ENCODE peak calls at places on chromosomes 2 and 18, in four cellular contexts. One of them, this sample, is unnamed.

GRCh38 chr18:75360206-75360605 is 67.3 kb downstream of the SMIM21 start:
- DNase-seq in aorta: no peak
- DNase-seq in stimulated activated CD4-positive, alpha-beta T cell treated with anti-CD3 and anti-CD28 coated beads, TNF-alpha, amount 100 ng/mL, for 24 hours: no peak
- DNase-seq in KG1: no peak
- DNase-seq in this sample: no peak

GRCh38 chr2:131105950-131106801 is 1.0 kb downstream of the PLEKHB2 start:
- DNase-seq in aorta: peak; percentile 74
- DNase-seq in stimulated activated CD4-positive, alpha-beta T cell treated with anti-CD3 and anti-CD28 coated beads, TNF-alpha, amount 100 ng/mL, for 24 hours: peak; percentile 40
- DNase-seq in KG1: peak; percentile 17
- DNase-seq in this sample: no peak

GRCh38 chr2:43611987-43612894 is 16.4 kb upstream of the THADA start:
- DNase-seq in aorta: peak; percentile 84
- DNase-seq in stimulated activated CD4-positive, alpha-beta T cell treated with anti-CD3 and anti-CD28 coated beads, TNF-alpha, amount 100 ng/mL, for 24 hours: peak; percentile 72
- DNase-seq in KG1: peak; percentile 81
- DNase-seq in this sample: peak; percentile 10

GRCh38 chr2:199932312-199932855 is 21.3 kb downstream of the C2orf69 start:
- DNase-seq in aorta: no peak
- DNase-seq in stimulated activated CD4-positive, alpha-beta T cell treated with anti-CD3 and anti-CD28 coated beads, TNF-alpha, amount 100 ng/mL, for 24 hours: no peak
- DNase-seq in KG1: no peak
- DNase-seq in this sample: no peak

GRCh38 chr2:141666191-141666590 is 464.6 kb downstream of the LRP1B start:
- DNase-seq in aorta: no peak
- DNase-seq in stimulated activated CD4-positive, alpha-beta T cell treated with anti-CD3 and anti-CD28 coated beads, TNF-alpha, amount 100 ng/mL, for 24 hours: no peak
- DNase-seq in KG1: no peak
- DNase-seq in this sample: no peak

GRCh38 chr2:103788875-103789715 is 1027.3 kb downstream of the TMEM182 start:
- DNase-seq in aorta: no peak
- DNase-seq in stimulated activated CD4-positive, alpha-beta T cell treated with anti-CD3 and anti-CD28 coated beads, TNF-alpha, amount 100 ng/mL, for 24 hours: no peak
- DNase-seq in KG1: no peak
- DNase-seq in this sample: no peak

GRCh38 chr2:86274918-86275275 is 62.5 kb downstream of the REEP1 start:
- DNase-seq in aorta: no peak
- DNase-seq in stimulated activated CD4-positive, alpha-beta T cell treated with anti-CD3 and anti-CD28 coated beads, TNF-alpha, amount 100 ng/mL, for 24 hours: no peak
- DNase-seq in KG1: no peak
- DNase-seq in this sample: peak; percentile 7

GRCh38 chr2:239531456-239532304 is 130.9 kb upstream of the HDAC4 start:
- DNase-seq in aorta: peak; percentile 68
- DNase-seq in stimulated activated CD4-positive, alpha-beta T cell treated with anti-CD3 and anti-CD28 coated beads, TNF-alpha, amount 100 ng/mL, for 24 hours: no peak
- DNase-seq in KG1: no peak
- DNase-seq in this sample: no peak

GRCh38 chr2:113818382-113818951 is 62.0 kb upstream of the SLC35F5 start:
- DNase-seq in aorta: no peak
- DNase-seq in stimulated activated CD4-positive, alpha-beta T cell treated with anti-CD3 and anti-CD28 coated beads, TNF-alpha, amount 100 ng/mL, for 24 hours: no peak
- DNase-seq in KG1: no peak
- DNase-seq in this sample: no peak

GRCh38 chr2:145094353-145094752 is 574.4 kb upstream of the ZEB2 start:
- DNase-seq in aorta: no peak
- DNase-seq in stimulated activated CD4-positive, alpha-beta T cell treated with anti-CD3 and anti-CD28 coated beads, TNF-alpha, amount 100 ng/mL, for 24 hours: no peak
- DNase-seq in KG1: no peak
- DNase-seq in this sample: no peak

GRCh38 chr2:15043336-15044058 is 411.0 kb downstream of the LRATD1 start:
- DNase-seq in aorta: no peak
- DNase-seq in stimulated activated CD4-positive, alpha-beta T cell treated with anti-CD3 and anti-CD28 coated beads, TNF-alpha, amount 100 ng/mL, for 24 hours: no peak
- DNase-seq in KG1: no peak
- DNase-seq in this sample: no peak

GRCh38 chr2:191386938-191387536 is 141.8 kb downstream of the MYO1B start:
- DNase-seq in aorta: no peak
- DNase-seq in stimulated activated CD4-positive, alpha-beta T cell treated with anti-CD3 and anti-CD28 coated beads, TNF-alpha, amount 100 ng/mL, for 24 hours: no peak
- DNase-seq in KG1: no peak
- DNase-seq in this sample: no peak

GRCh38 chr18:23887493-23887892 is 127.1 kb upstream of the TTC39C start:
- DNase-seq in aorta: no peak
- DNase-seq in stimulated activated CD4-positive, alpha-beta T cell treated with anti-CD3 and anti-CD28 coated beads, TNF-alpha, amount 100 ng/mL, for 24 hours: no peak
- DNase-seq in KG1: no peak
- DNase-seq in this sample: no peak

GRCh38 chr2:241358470-241358869 is 2.4 kb downstream of the FARP2 start:
- DNase-seq in aorta: no peak
- DNase-seq in stimulated activated CD4-positive, alpha-beta T cell treated with anti-CD3 and anti-CD28 coated beads, TNF-alpha, amount 100 ng/mL, for 24 hours: no peak
- DNase-seq in KG1: no peak
- DNase-seq in this sample: no peak

GRCh38 chr2:24908316-24908937 is 11.6 kb downstream of the ADCY3 start:
- DNase-seq in aorta: peak; percentile 14
- DNase-seq in stimulated activated CD4-positive, alpha-beta T cell treated with anti-CD3 and anti-CD28 coated beads, TNF-alpha, amount 100 ng/mL, for 24 hours: no peak
- DNase-seq in KG1: no peak
- DNase-seq in this sample: no peak

GRCh38 chr18:58196881-58197872 is 153.2 kb downstream of the NEDD4L start:
- DNase-seq in aorta: no peak
- DNase-seq in stimulated activated CD4-positive, alpha-beta T cell treated with anti-CD3 and anti-CD28 coated beads, TNF-alpha, amount 100 ng/mL, for 24 hours: no peak
- DNase-seq in KG1: no peak
- DNase-seq in this sample: no peak

GRCh38 chr2:155266579-155266978 is 568.1 kb downstream of the KCNJ3 start:
- DNase-seq in aorta: no peak
- DNase-seq in stimulated activated CD4-positive, alpha-beta T cell treated with anti-CD3 and anti-CD28 coated beads, TNF-alpha, amount 100 ng/mL, for 24 hours: no peak
- DNase-seq in KG1: no peak
- DNase-seq in this sample: no peak

GRCh38 chr2:141557329-141558098 is 573.3 kb downstream of the LRP1B start:
- DNase-seq in aorta: no peak
- DNase-seq in stimulated activated CD4-positive, alpha-beta T cell treated with anti-CD3 and anti-CD28 coated beads, TNF-alpha, amount 100 ng/mL, for 24 hours: no peak
- DNase-seq in KG1: peak; percentile 40
- DNase-seq in this sample: no peak

GRCh38 chr18:23826850-23827620 is 137.8 kb downstream of the LAMA3 start:
- DNase-seq in aorta: no peak
- DNase-seq in stimulated activated CD4-positive, alpha-beta T cell treated with anti-CD3 and anti-CD28 coated beads, TNF-alpha, amount 100 ng/mL, for 24 hours: no peak
- DNase-seq in KG1: no peak
- DNase-seq in this sample: no peak

GRCh38 chr18:23213200-23213599 is 77.9 kb downstream of the CABLES1 start:
- DNase-seq in aorta: no peak
- DNase-seq in stimulated activated CD4-positive, alpha-beta T cell treated with anti-CD3 and anti-CD28 coated beads, TNF-alpha, amount 100 ng/mL, for 24 hours: no peak
- DNase-seq in KG1: no peak
- DNase-seq in this sample: no peak

GRCh38 chr2:47225061-47225783 is 70.1 kb upstream of the STPG4 start:
- DNase-seq in aorta: peak; percentile 84
- DNase-seq in stimulated activated CD4-positive, alpha-beta T cell treated with anti-CD3 and anti-CD28 coated beads, TNF-alpha, amount 100 ng/mL, for 24 hours: no peak
- DNase-seq in KG1: no peak
- DNase-seq in this sample: peak; percentile 77

GRCh38 chr18:48875314-48875941 is 75.3 kb downstream of the SMAD7 start:
- DNase-seq in aorta: peak; percentile 67
- DNase-seq in stimulated activated CD4-positive, alpha-beta T cell treated with anti-CD3 and anti-CD28 coated beads, TNF-alpha, amount 100 ng/mL, for 24 hours: no peak
- DNase-seq in KG1: no peak
- DNase-seq in this sample: no peak

GRCh38 chr2:178018141-178018540 is 54.4 kb downstream of the PDE11A start:
- DNase-seq in aorta: no peak
- DNase-seq in stimulated activated CD4-positive, alpha-beta T cell treated with anti-CD3 and anti-CD28 coated beads, TNF-alpha, amount 100 ng/mL, for 24 hours: no peak
- DNase-seq in KG1: no peak
- DNase-seq in this sample: no peak

GRCh38 chr2:129880309-129880708 is 99.2 kb upstream of the RAB6C start:
- DNase-seq in aorta: no peak
- DNase-seq in stimulated activated CD4-positive, alpha-beta T cell treated with anti-CD3 and anti-CD28 coated beads, TNF-alpha, amount 100 ng/mL, for 24 hours: no peak
- DNase-seq in KG1: no peak
- DNase-seq in this sample: no peak